ENCODE peak calls at places on chromosome 21, in four cellular contexts. P, R, T and Z are unnamed samples.

GRCh38 chr21:28308516-28308915 is 684.2 kb downstream of the LTN1 start:
- DNase-seq in P (no peak), R (no peak), T (peak; percentile 82), Z (no peak)

GRCh38 chr21:42594616-42595280 is 58.7 kb upstream of the PDE9A start:
- DNase-seq in P (no peak), R (no peak), T (no peak), Z (no peak)

GRCh38 chr21:23578027-23578426 is 2029.3 kb downstream of the MRPL39 start:
- DNase-seq in P (no peak), R (no peak), T (no peak), Z (no peak)

GRCh38 chr21:15908187-15908586 is 178.4 kb downstream of the USP25 start:
- DNase-seq in P (no peak), R (no peak), T (peak; percentile 41), Z (no peak)

GRCh38 chr21:32520885-32521735 is 64.2 kb downstream of the TCP10L start:
- DNase-seq in P (peak; percentile 94), R (peak; percentile 57), T (peak; percentile 97), Z (no peak)

GRCh38 chr21:15240846-15241245 is 176.0 kb upstream of the NRIP1 start:
- DNase-seq in P (no peak), R (no peak), T (no peak), Z (no peak)

GRCh38 chr21:42864812-42865211 is 14.5 kb downstream of the WDR4 start:
- DNase-seq in P (no peak), R (no peak), T (no peak), Z (no peak)

GRCh38 chr21:29771491-29772066 is 168.2 kb downstream of the GRIK1 start:
- DNase-seq in P (no peak), R (no peak), T (no peak), Z (no peak)

GRCh38 chr21:16124397-16125130 is 394.8 kb downstream of the USP25 start:
- DNase-seq in P (peak; percentile 42), R (no peak), T (peak; percentile 89), Z (no peak)

GRCh38 chr21:35102488-35103407 is 53.6 kb upstream of the RUNX1 start:
- DNase-seq in P (no peak), R (no peak), T (peak; percentile 33), Z (peak; percentile 76)

GRCh38 chr21:41706678-41707077 is 60.2 kb downstream of the RIPK4 start:
- DNase-seq in P (no peak), R (no peak), T (peak; percentile 39), Z (no peak)

GRCh38 chr21:28332796-28333195 is 659.9 kb downstream of the LTN1 start:
- DNase-seq in P (no peak), R (no peak), T (no peak), Z (no peak)

GRCh38 chr21:27268290-27268689 is 301.4 kb upstream of the ADAMTS5 start:
- DNase-seq in P (no peak), R (no peak), T (peak; percentile 57), Z (no peak)

GRCh38 chr21:28675265-28676041 is 317.2 kb downstream of the LTN1 start:
- DNase-seq in P (no peak), R (no peak), T (no peak), Z (no peak)

GRCh38 chr21:35266546-35266945 is 217.4 kb upstream of the RUNX1 start:
- DNase-seq in P (no peak), R (no peak), T (no peak), Z (no peak)

GRCh38 chr21:41764558-41765392 is 2.1 kb downstream of the RIPK4 start:
- DNase-seq in P (no peak), R (peak; percentile 52), T (no peak), Z (no peak)

GRCh38 chr21:31873696-31874599 is 1.1 kb downstream of the HUNK start:
- DNase-seq in P (peak; percentile 43), R (peak; percentile 77), T (peak; percentile 33), Z (no peak)

GRCh38 chr21:34345892-34346291 is 17.9 kb upstream of the KCNE2 start:
- DNase-seq in P (no peak), R (no peak), T (peak; percentile 71), Z (no peak)

GRCh38 chr21:34545079-34545884 is 33.3 kb upstream of the KCNE1 start:
- DNase-seq in P (no peak), R (no peak), T (peak; percentile 73), Z (no peak)

GRCh38 chr21:33115586-33116541 is 45.9 kb downstream of the OLIG1 start:
- DNase-seq in P (no peak), R (no peak), T (no peak), Z (no peak)

GRCh38 chr21:26447932-26448331 is 125.2 kb downstream of the CYYR1 start:
- DNase-seq in P (no peak), R (no peak), T (no peak), Z (no peak)

GRCh38 chr21:15534450-15534886 is 195.3 kb upstream of the USP25 start:
- DNase-seq in P (no peak), R (no peak), T (no peak), Z (no peak)

GRCh38 chr21:41666641-41667051 is 100.2 kb downstream of the RIPK4 start:
- DNase-seq in P (no peak), R (no peak), T (no peak), Z (no peak)

GRCh38 chr21:19507682-19508260 is 1104.2 kb upstream of the TMPRSS15 start:
- DNase-seq in P (peak; percentile 2), R (no peak), T (no peak), Z (no peak)

GRCh38 chr21:25863747-25864146 is 129.0 kb downstream of the GABPA start:
- DNase-seq in P (no peak), R (no peak), T (no peak), Z (no peak)

GRCh38 chr21:31897311-31897710 is 24.5 kb downstream of the HUNK start:
- DNase-seq in P (no peak), R (no peak), T (peak; percentile 77), Z (no peak)

GRCh38 chr21:28781602-28782274 is 210.9 kb downstream of the LTN1 start:
- DNase-seq in P (peak; percentile 46), R (no peak), T (peak; percentile 51), Z (no peak)

GRCh38 chr21:15966216-15966615 is 236.4 kb downstream of the USP25 start:
- DNase-seq in P (no peak), R (no peak), T (no peak), Z (no peak)

GRCh38 chr21:41933259-41934079 is 20.3 kb downstream of the C2CD2 start:
- DNase-seq in P (no peak), R (no peak), T (peak; percentile 56), Z (no peak)

GRCh38 chr21:34204481-34205439 is 131.4 kb downstream of the MRPS6 start:
- DNase-seq in P (no peak), R (no peak), T (no peak), Z (no peak)

GRCh38 chr21:16192900-16193299 is 463.1 kb downstream of the USP25 start:
- DNase-seq in P (no peak), R (no peak), T (peak; percentile 20), Z (no peak)

GRCh38 chr21:41997657-41998056 is 12.5 kb downstream of the ZBTB21 start:
- DNase-seq in P (no peak), R (no peak), T (no peak), Z (no peak)

GRCh38 chr21:34021726-34022125 is 51.7 kb upstream of the MRPS6 start:
- DNase-seq in P (no peak), R (no peak), T (no peak), Z (no peak)

GRCh38 chr21:31143021-31143420 is 104.7 kb upstream of the KRTAP19-8 start:
- DNase-seq in P (no peak), R (no peak), T (peak; percentile 2), Z (no peak)

GRCh38 chr21:38753114-38754100 is 52.3 kb upstream of the ETS2 start:
- DNase-seq in P (no peak), R (no peak), T (no peak), Z (no peak)
- H3K4me1 ChIP-seq in P (peaks cover 3% of the 10 kb centered on the region), R (no peaks in the 10 kb centered on the region), T (peaks cover 4% of the 10 kb centered on the region), Z (no peaks in the 10 kb centered on the region)

GRCh38 chr21:39053126-39053525 is 130.1 kb downstream of the PSMG1 start:
- DNase-seq in P (no peak), R (no peak), T (no peak), Z (no peak)
- H3K27ac ChIP-seq in P (no peak overlapping the region), R (no peak overlapping the region), T (no peak overlapping the region), Z (no peak overlapping the region)

GRCh38 chr21:17498586-17498985 is 14.3 kb upstream of the CXADR start:
- DNase-seq in P (no peak), R (no peak), T (no peak), Z (no peak)
- H3K4me1 ChIP-seq in P (no peaks in the 10 kb centered on the region), R (no peaks in the 10 kb centered on the region), T (no peaks in the 10 kb centered on the region), Z (no peaks in the 10 kb centered on the region)

GRCh38 chr21:36846624-36847023 is 119.8 kb downstream of the HLCS start:
- DNase-seq in P (no peak), R (no peak), T (peak; percentile 29), Z (no peak)
- H3K27ac ChIP-seq in P (no peak overlapping the region), R (no peak overlapping the region), T (peak overlapping the region; percentile 33), Z (no peak overlapping the region)

DNA sequence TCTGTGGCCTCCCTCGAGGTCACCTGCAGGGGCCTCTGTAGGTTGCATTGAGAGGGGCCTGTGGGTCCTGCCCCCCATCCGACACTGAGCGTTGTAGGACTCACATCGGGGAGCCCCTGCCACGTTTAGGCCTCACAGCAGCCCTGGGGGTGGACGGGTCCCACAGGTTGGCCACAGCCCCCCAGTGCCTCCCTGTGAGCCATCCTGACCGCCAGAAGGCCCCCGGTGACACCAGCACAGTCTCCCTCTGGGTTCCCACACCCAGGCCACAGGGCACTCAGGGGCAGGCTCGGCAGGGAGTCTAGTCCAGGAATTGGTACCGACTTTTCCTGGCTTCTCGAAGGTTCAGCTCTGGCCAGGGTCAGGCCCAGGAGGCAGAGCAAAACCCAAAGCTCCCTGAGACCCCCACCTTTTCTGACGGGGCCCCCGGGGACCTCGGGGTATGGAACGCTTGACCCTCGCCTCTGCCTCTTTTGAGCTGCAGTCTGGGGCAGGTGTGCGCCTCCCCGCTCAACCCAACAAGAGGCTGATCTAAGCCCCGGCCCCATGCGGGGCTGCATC is 13.9 kb upstream of the POFUT2 start:
- DNase-seq in P (no peak), R (peak; percentile 38), T (no peak), Z (no peak)
- H3K4me1 ChIP-seq in P (no peaks in the 10 kb centered on the region), R (no peaks in the 10 kb centered on the region), T (peaks cover 21% of the 10 kb centered on the region), Z (peaks cover 32% of the 10 kb centered on the region)

DNA sequence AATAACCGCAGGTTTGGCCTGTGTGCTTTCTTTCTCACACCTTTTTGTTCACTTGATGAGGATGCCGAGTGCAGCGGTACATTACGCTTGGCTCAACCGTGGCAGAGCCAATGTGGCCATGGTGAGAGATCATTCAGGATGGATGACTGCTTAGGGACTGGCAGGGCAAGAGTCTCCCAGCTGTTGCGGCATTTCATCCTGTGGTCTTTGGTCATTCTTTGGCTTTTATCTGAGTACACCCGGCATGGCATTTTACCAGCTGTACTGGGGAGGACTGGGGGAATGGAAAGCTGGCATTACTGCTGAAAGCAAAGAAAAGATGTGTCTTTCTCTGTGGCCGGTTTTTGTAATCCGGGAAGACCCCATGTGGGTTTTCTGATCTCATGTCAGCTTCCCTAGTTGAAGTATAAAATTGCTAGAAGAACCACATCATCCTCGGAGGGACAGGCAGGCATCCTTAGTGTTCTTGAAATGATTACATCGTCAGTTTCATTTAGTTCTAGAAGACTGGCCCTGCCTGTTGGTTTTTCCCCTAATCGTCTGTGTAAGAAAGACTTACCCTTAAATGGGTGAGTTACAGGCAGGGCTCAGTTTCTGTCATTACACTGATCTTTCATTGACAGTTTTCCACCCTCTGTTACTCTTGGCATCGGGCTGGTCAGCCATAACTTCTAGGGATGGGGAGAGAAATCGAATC is 15.1 kb downstream of the PCP4 start:
- DNase-seq in P (no peak), R (no peak), T (no peak), Z (no peak)
- H3K27ac ChIP-seq in P (no peak overlapping the region), R (no peak overlapping the region), T (no peak overlapping the region), Z (no peak overlapping the region)